ENCODE peak calls at places on chromosomes 6 and 20, in ten cellular contexts. One of them, this sample, is unnamed.

GRCh38 chr6:1894954-1895353 is 285.2 kb downstream of the FOXC1 start:
- DNase-seq in activated CD8-positive, alpha-beta memory T cell treated with anti-CD3 and anti-CD28 coated beads for 1 hour: no peak
- DNase-seq in HT1080: peak
- DNase-seq in mesenteric fat pad: no peak
- DNase-seq in D721Med: no peak
- DNase-seq in fibroblast of the aortic adventitia: peak
- DNase-seq in ovary: no peak
- DNase-seq in H9: no peak
- DNase-seq in CMK: no peak
- DNase-seq in T-cell: no peak
- DNase-seq in this sample: no peak

GRCh38 chr20:4854502-4854901 is 132.8 kb downstream of the PRND start:
- DNase-seq in T-cell: no peak
- DNase-seq in ovary: no peak
- DNase-seq in CMK: no peak
- DNase-seq in H9: no peak
- DNase-seq in HT1080: no peak
- DNase-seq in mesenteric fat pad: no peak
- DNase-seq in activated CD8-positive, alpha-beta memory T cell treated with anti-CD3 and anti-CD28 coated beads for 1 hour: no peak
- DNase-seq in D721Med: no peak
- DNase-seq in fibroblast of the aortic adventitia: no peak
- DNase-seq in this sample: no peak

GRCh38 chr6:149545258-149545753 is 537 bp downstream of the PPIL4 start:
- DNase-seq in fibroblast of the aortic adventitia: peak
- DNase-seq in H9: peak
- DNase-seq in CMK: no peak
- DNase-seq in mesenteric fat pad: no peak
- DNase-seq in D721Med: no peak
- DNase-seq in activated CD8-positive, alpha-beta memory T cell treated with anti-CD3 and anti-CD28 coated beads for 1 hour: no peak
- DNase-seq in HT1080: peak
- DNase-seq in T-cell: peak
- DNase-seq in ovary: peak
- DNase-seq in this sample: peak

GRCh38 chr6:125821825-125822281 is 31.1 kb downstream of the NCOA7 start:
- DNase-seq in HT1080: no peak
- DNase-seq in D721Med: no peak
- DNase-seq in fibroblast of the aortic adventitia: peak
- DNase-seq in ovary: no peak
- DNase-seq in mesenteric fat pad: no peak
- DNase-seq in T-cell: no peak
- DNase-seq in activated CD8-positive, alpha-beta memory T cell treated with anti-CD3 and anti-CD28 coated beads for 1 hour: no peak
- DNase-seq in CMK: no peak
- DNase-seq in H9: no peak
- DNase-seq in this sample: no peak

GRCh38 chr20:3222635-3223600 is 13.6 kb downstream of the ITPA start:
- DNase-seq in activated CD8-positive, alpha-beta memory T cell treated with anti-CD3 and anti-CD28 coated beads for 1 hour: no peak
- DNase-seq in D721Med: no peak
- DNase-seq in HT1080: no peak
- DNase-seq in mesenteric fat pad: no peak
- DNase-seq in fibroblast of the aortic adventitia: no peak
- DNase-seq in ovary: no peak
- DNase-seq in T-cell: peak
- DNase-seq in H9: no peak
- DNase-seq in CMK: peak
- DNase-seq in this sample: no peak

GRCh38 chr6:106117579-106117978 is 31.4 kb downstream of the PRDM1 start:
- DNase-seq in ovary: no peak
- DNase-seq in fibroblast of the aortic adventitia: no peak
- DNase-seq in activated CD8-positive, alpha-beta memory T cell treated with anti-CD3 and anti-CD28 coated beads for 1 hour: peak
- DNase-seq in T-cell: peak
- DNase-seq in D721Med: no peak
- DNase-seq in CMK: no peak
- DNase-seq in HT1080: no peak
- DNase-seq in mesenteric fat pad: no peak
- DNase-seq in H9: no peak
- DNase-seq in this sample: peak

GRCh38 chr6:165659945-165660862 is 2.8 kb downstream of the PDE10A start:
- DNase-seq in CMK: no peak
- DNase-seq in ovary: peak
- DNase-seq in activated CD8-positive, alpha-beta memory T cell treated with anti-CD3 and anti-CD28 coated beads for 1 hour: no peak
- DNase-seq in mesenteric fat pad: no peak
- DNase-seq in D721Med: no peak
- DNase-seq in HT1080: no peak
- DNase-seq in fibroblast of the aortic adventitia: peak
- DNase-seq in H9: no peak
- DNase-seq in T-cell: no peak
- DNase-seq in this sample: no peak

GRCh38 chr6:38259736-38260135 is 380.0 kb downstream of the BTBD9 start:
- DNase-seq in T-cell: no peak
- DNase-seq in D721Med: no peak
- DNase-seq in activated CD8-positive, alpha-beta memory T cell treated with anti-CD3 and anti-CD28 coated beads for 1 hour: no peak
- DNase-seq in fibroblast of the aortic adventitia: peak
- DNase-seq in ovary: no peak
- DNase-seq in mesenteric fat pad: no peak
- DNase-seq in CMK: no peak
- DNase-seq in H9: no peak
- DNase-seq in HT1080: peak
- DNase-seq in this sample: no peak

GRCh38 chr20:33387177-33387576 is 14.1 kb downstream of the CDK5RAP1 start:
- DNase-seq in H9: no peak
- DNase-seq in activated CD8-positive, alpha-beta memory T cell treated with anti-CD3 and anti-CD28 coated beads for 1 hour: no peak
- DNase-seq in fibroblast of the aortic adventitia: peak
- DNase-seq in ovary: no peak
- DNase-seq in HT1080: peak
- DNase-seq in mesenteric fat pad: no peak
- DNase-seq in D721Med: no peak
- DNase-seq in CMK: no peak
- DNase-seq in T-cell: no peak
- DNase-seq in this sample: no peak

This sample was measured in stimulated activated effector memory CD8-positive, alpha-beta T cell treated with anti-CD3 and anti-CD28 coated beads, Interleukin-12 subunit alpha, Interleukin-12 subunit beta, amount 100 ng/mL, for 72 hours.